ENCODE peak calls at places on chromosomes 6 and 20, in six cellular contexts. Y is neural progenitor cell, A is lower lobe of right lung, M is ovary, G is esophagus squamous epithelium, W is spleen. N is an unnamed sample.

GRCh38 chr6:165245287-165245686 is 64.1 kb downstream of the C6orf118 start:
- DNase-seq in A (no peak), G (no peak), Y (peak; percentile 27), W (no peak), M (no peak), N (no peak)

GRCh38 chr6:131736010-131736409 is 25.2 kb upstream of the CTAGE9 start:
- DNase-seq in A (no peak), Y (no peak), G (no peak), W (no peak), M (no peak), N (no peak)

GRCh38 chr20:62824476-62825287 is 7.8 kb downstream of the COL9A3 start:
- DNase-seq in M (no peak), W (no peak), A (no peak), Y (peak; percentile 85), G (no peak), N (no peak)

GRCh38 chr20:63628246-63628975 is 1.5 kb upstream of the GMEB2 start:
- DNase-seq in W (peak; percentile 87), M (peak; percentile 82), A (peak; percentile 65), Y (no peak), G (no peak), N (no peak)

GRCh38 chr6:28724395-28724794 is 198.7 kb downstream of the GPX5 start:
- DNase-seq in G (no peak), W (no peak), M (no peak), Y (no peak), A (no peak), N (no peak)

GRCh38 chr6:138518054-138518453 is 18.8 kb upstream of the NHSL1 start:
- DNase-seq in W (no peak), G (no peak), Y (no peak), A (no peak), M (no peak), N (no peak)

GRCh38 chr6:166955865-166956443 is 396 bp downstream of the RNASET2 start:
- DNase-seq in M (no peak), W (no peak), G (no peak), A (no peak), Y (peak; percentile 87), N (no peak)

GRCh38 chr6:11732036-11732545 is 46.5 kb downstream of the ADTRP start:
- DNase-seq in G (peak; percentile 15), M (no peak), Y (no peak), W (peak; percentile 84), A (peak; percentile 80), N (peak; percentile 51)

GRCh38 chr6:81722503-81723223 is 29.8 kb downstream of the TENT5A start:
- DNase-seq in G (no peak), A (no peak), M (no peak), Y (no peak), W (no peak), N (no peak)

GRCh38 chr6:56953597-56954388 is 1.1 kb upstream of the BEND6 start:
- DNase-seq in M (peak; percentile 33), Y (peak; percentile 33), W (no peak), G (no peak), A (no peak), N (no peak)

GRCh38 chr6:118744261-118744941 is 93.0 kb upstream of the CEP85L start:
- DNase-seq in G (no peak), W (no peak), A (no peak), M (no peak), Y (no peak), N (no peak)

GRCh38 chr6:137341721-137342195 is 122.6 kb upstream of the IFNGR1 start:
- DNase-seq in Y (peak; percentile 53), M (no peak), A (peak; percentile 49), G (no peak), W (no peak), N (peak; percentile 25)

GRCh38 chr20:49938173-49939163 is 2.3 kb downstream of the RNF114 start:
- DNase-seq in A (no peak), Y (no peak), M (peak; percentile 66), W (peak; percentile 25), G (no peak), N (peak; percentile 69)

GRCh38 chr6:124356276-124356810 is 552.7 kb downstream of the NKAIN2 start:
- DNase-seq in Y (no peak), W (no peak), M (no peak), G (no peak), A (no peak), N (no peak)

GRCh38 chr6:66068907-66069306 is 361.9 kb upstream of the EYS start:
- DNase-seq in W (no peak), G (no peak), Y (no peak), A (no peak), M (no peak), N (no peak)

GRCh38 chr6:125612400-125612846 is 137.0 kb upstream of the HEY2 start:
- DNase-seq in A (no peak), M (no peak), W (no peak), Y (no peak), G (no peak), N (no peak)

GRCh38 chr6:39206250-39206721 is 23.0 kb downstream of the KCNK5 start:
- DNase-seq in W (no peak), Y (no peak), M (no peak), G (no peak), A (peak; percentile 63), N (no peak)

DNA sequence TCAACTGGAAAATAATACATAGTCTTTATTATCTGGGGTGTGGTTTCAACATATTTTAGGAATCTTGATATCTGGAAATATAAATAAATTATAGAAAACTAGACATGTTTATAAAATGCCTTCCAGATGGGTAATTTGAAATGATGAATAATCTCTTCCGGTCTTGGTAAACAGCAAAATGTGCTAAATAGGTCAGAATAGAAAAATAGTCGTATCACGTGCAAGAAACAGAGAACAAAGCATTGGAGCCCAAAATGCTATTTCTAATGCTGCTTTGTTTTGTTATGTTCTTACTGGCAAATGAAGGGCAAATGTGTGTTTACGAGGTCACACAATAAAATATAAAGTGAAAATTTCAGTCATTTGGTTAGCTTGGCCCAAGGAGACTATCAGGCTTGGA is 55.8 kb downstream of the RIN2 start:
- DNase-seq in W (no peak), Y (no peak), M (no peak), G (no peak), A (no peak), N (no peak)
- H3K36me3 ChIP-seq in W (no peaks in the 10 kb centered on the region), Y (no peaks in the 10 kb centered on the region), M (no peaks in the 10 kb centered on the region), G (no peaks in the 10 kb centered on the region), A (no peaks in the 10 kb centered on the region), N (peaks cover 9% of the 10 kb centered on the region)

DNA sequence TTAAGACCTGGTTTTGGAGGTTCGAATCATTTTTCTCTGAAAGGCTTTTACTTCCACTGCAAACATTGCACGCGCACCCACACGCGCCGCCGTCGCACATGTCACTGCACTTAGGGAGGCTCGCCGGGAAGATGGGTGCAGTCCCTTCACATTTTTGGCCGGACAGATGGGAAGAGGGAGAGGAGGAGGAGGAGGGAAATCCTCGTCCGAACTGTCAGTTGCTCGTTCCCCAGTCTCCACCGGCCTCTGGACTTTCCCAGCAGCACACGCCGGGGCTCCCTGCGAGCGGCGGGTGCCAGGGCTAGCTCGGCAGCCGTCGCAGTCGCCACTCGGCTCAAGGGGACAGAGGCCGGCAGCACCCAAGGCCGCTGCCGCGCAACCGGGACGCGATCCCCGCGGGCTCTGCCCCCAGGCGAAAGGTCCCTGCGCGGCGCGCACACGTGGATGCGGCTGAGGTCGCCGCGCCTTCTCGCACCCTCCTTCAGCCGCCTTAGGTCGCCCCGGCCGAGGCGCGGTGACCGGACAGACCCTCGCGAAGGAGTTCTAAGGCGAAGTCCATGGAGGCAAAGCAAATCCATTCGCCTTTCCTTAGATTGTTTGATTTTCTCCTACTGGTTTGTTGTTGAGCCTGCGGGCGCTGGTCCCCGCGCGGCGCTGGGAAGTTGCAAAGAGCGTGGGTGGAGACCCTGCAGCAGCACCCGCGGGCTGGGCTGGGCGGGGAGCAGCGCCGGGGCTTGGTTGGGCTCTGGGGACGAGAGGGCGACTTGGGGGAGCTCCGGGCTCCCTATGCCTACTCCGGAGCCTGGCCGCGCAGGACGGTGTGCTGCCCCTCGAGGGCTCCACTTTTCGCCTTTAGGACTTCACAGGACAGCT is 1.2 kb downstream of the MYB start:
- DNase-seq in W (peak; percentile 88), A (peak; percentile 64), M (no peak), G (no peak), Y (peak; percentile 55), N (no peak)
- H3K27ac ChIP-seq in W (no peak overlapping the region), A (peak overlapping the region; percentile 18), M (no peak overlapping the region), G (peak overlapping the region; percentile 65), Y (no peak overlapping the region), N (no peak overlapping the region)

DNA sequence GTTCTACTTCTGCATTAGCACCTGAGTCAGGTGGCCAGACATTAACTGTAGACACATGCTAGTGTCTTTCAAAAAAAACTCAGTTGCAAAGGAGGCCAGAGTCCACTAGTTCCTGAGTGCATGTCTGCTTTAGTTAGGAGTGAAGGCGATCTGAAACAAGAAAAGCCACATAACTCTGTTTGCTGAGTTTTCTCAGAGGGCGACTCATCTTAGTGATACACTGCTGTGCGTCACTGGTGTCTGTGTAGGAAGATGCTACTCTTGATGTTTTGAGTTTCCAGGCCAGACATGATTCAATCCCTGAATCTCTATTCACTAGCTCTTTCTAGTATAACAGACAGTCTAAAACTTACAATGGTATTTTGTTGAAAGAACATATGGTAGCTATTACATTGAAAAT is 60.9 kb downstream of the GFRAL start:
- DNase-seq in Y (no peak), G (no peak), W (no peak), A (no peak), M (no peak), N (no peak)
- H3K36me3 ChIP-seq in Y (no peaks in the 10 kb centered on the region), G (no peaks in the 10 kb centered on the region), W (no peaks in the 10 kb centered on the region), A (no peaks in the 10 kb centered on the region), M (no peaks in the 10 kb centered on the region), N (no peaks in the 10 kb centered on the region)

GRCh38 chr6:42131531-42131930 is 10.9 kb downstream of the C6orf132 start:
- DNase-seq in Y (no peak), A (no peak), G (no peak), W (no peak), M (no peak), N (no peak)
- H3K27ac ChIP-seq in Y (no peak overlapping the region), A (no peak overlapping the region), G (peak overlapping the region; percentile 39), W (no peak overlapping the region), M (no peak overlapping the region), N (no peak overlapping the region)

DNA sequence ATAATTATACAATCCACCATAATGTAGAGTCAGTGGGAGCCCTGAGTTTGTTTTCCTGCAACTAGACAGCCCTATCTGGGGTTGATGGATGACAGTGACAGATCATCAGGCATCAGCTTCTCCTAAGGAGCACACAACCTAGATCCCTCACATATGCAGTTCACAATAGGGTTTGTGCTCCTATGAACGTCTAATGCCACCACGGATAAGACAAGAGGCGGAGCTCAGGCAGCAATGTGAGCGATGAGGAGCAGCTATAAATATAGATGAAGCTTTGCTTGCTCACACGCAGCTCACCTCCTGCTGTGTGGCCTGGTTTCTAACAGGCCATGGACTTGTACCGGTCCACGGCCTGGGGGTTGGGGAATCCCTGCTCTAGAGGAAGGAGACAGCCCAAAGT is 25.9 kb downstream of the EDEM2 start:
- DNase-seq in M (no peak), Y (no peak), A (no peak), G (no peak), W (no peak), N (no peak)
- H3K36me3 ChIP-seq in M (no peaks in the 10 kb centered on the region), Y (no peaks in the 10 kb centered on the region), A (peaks cover 100% of the 10 kb centered on the region), G (peaks cover 41% of the 10 kb centered on the region), W (peaks cover 100% of the 10 kb centered on the region), N (peaks cover 90% of the 10 kb centered on the region)